ENCODE peak calls at places on chromosomes 12 and 14, in six cellular contexts. F, B, U, G, K and W are unnamed samples.

GRCh38 chr12:111444706-111445310 is 39.1 kb downstream of the SH2B3 start:
- DNase-seq in G (no peak), F (no peak), B (no peak), U (peak; percentile 39), K (no peak), W (no peak)

GRCh38 chr12:84910549-84911241 is 1.9 kb downstream of the SLC6A15 start:
- DNase-seq in K (no peak), B (no peak), U (no peak), F (no peak), G (no peak), W (peak; percentile 49)

GRCh38 chr12:76611533-76611932 is 52.0 kb upstream of the OSBPL8 start:
- DNase-seq in B (no peak), U (no peak), F (peak; percentile 98), G (peak; percentile 87), K (peak; percentile 70), W (peak; percentile 98)

GRCh38 chr12:52210186-52210924 is 18.5 kb upstream of the KRT80 start:
- DNase-seq in U (no peak), B (no peak), G (peak; percentile 44), K (peak; percentile 86), F (peak; percentile 38), W (peak; percentile 78)

GRCh38 chr12:100229036-100229635 is 28.5 kb downstream of the ACTR6 start:
- DNase-seq in B (no peak), K (no peak), G (no peak), F (peak; percentile 6), U (no peak), W (peak; percentile 37)

GRCh38 chr14:102779574-102780315 is 2.5 kb downstream of the TRAF3 start:
- DNase-seq in K (peak; percentile 17), U (no peak), F (no peak), B (no peak), G (no peak), W (no peak)

GRCh38 chr12:52377266-52377665 is 8.2 kb downstream of the KRT84 start:
- DNase-seq in U (no peak), K (no peak), G (no peak), B (no peak), F (no peak), W (no peak)

GRCh38 chr12:123225443-123225842 is 7.5 kb downstream of the MPHOSPH9 start:
- DNase-seq in B (no peak), G (no peak), K (no peak), U (no peak), F (no peak), W (no peak)

GRCh38 chr12:100794441-100795192 is at the start of gene ANO4:
- DNase-seq in B (no peak), G (no peak), F (no peak), K (no peak), U (no peak), W (no peak)

GRCh38 chr12:26488339-26488738 is 293.0 kb downstream of the SSPN start:
- DNase-seq in K (no peak), B (no peak), U (no peak), F (no peak), G (no peak), W (no peak)

GRCh38 chr12:57446292-57446960 is 8.7 kb upstream of the INHBE start:
- DNase-seq in U (no peak), F (no peak), K (no peak), G (no peak), B (no peak), W (no peak)

GRCh38 chr12:4025420-4026358 is 152.5 kb upstream of the PARP11 start:
- DNase-seq in U (no peak), B (no peak), F (no peak), G (no peak), K (no peak), W (no peak)

GRCh38 chr14:32047791-32048190 is 29.3 kb upstream of the ARHGAP5 start:
- DNase-seq in U (no peak), G (no peak), F (no peak), K (no peak), B (no peak), W (peak; percentile 22)

GRCh38 chr12:49251357-49251756 is 13.5 kb upstream of the TUBA1C start:
- DNase-seq in F (no peak), G (no peak), U (no peak), K (no peak), B (no peak), W (no peak)

GRCh38 chr14:96489327-96489726 is 12.9 kb upstream of the PAPOLA start:
- DNase-seq in B (no peak), U (no peak), G (no peak), K (no peak), F (no peak), W (no peak)

GRCh38 chr14:34324363-34324795 is 137.7 kb downstream of the SPTSSA start:
- DNase-seq in G (peak; percentile 14), K (peak; percentile 16), U (no peak), F (no peak), B (peak; percentile 35), W (no peak)

GRCh38 chr14:75190023-75190422 is 13.6 kb upstream of the TMED10 start:
- DNase-seq in U (no peak), G (no peak), B (no peak), K (no peak), F (no peak), W (no peak)

GRCh38 chr12:25819713-25820112 is 138.8 kb upstream of the RASSF8 start:
- DNase-seq in U (no peak), B (no peak), G (no peak), K (no peak), F (no peak), W (no peak)

GRCh38 chr12:88932457-88932856 is 352.2 kb upstream of the KITLG start:
- DNase-seq in G (no peak), B (no peak), F (no peak), K (no peak), U (no peak), W (no peak)

GRCh38 chr12:32163596-32163995 is 56.9 kb downstream of the BICD1 start:
- DNase-seq in U (no peak), F (no peak), K (peak; percentile 7), B (no peak), G (no peak), W (no peak)

GRCh38 chr14:96413526-96413925 is 21.6 kb downstream of the AK7 start:
- DNase-seq in F (no peak), B (no peak), K (no peak), G (no peak), U (no peak), W (no peak)

GRCh38 chr12:47752552-47752951 is 6.1 kb downstream of the RAPGEF3 start:
- DNase-seq in F (peak; percentile 85), U (no peak), G (no peak), K (peak; percentile 80), B (no peak), W (peak; percentile 91)

GRCh38 chr12:111991535-111991934 is 21.4 kb downstream of the TMEM116 start:
- DNase-seq in B (no peak), G (no peak), K (no peak), F (no peak), U (no peak), W (no peak)

GRCh38 chr12:101963703-101964102 is 86.3 kb downstream of the DRAM1 start:
- DNase-seq in F (no peak), K (no peak), B (no peak), U (no peak), G (no peak), W (no peak)

GRCh38 chr12:65496617-65497016 is 218.1 kb downstream of the MSRB3 start:
- DNase-seq in B (no peak), F (no peak), G (no peak), U (no peak), K (no peak), W (no peak)

GRCh38 chr14:101233861-101234587 is 327.3 kb upstream of the DIO3 start:
- DNase-seq in B (no peak), F (no peak), G (no peak), K (no peak), U (no peak), W (no peak)

GRCh38 chr14:69571879-69572633 is 2.6 kb downstream of the CCDC177 start:
- DNase-seq in F (no peak), B (peak; percentile 23), K (peak; percentile 10), U (no peak), G (no peak), W (peak; percentile 51)

GRCh38 chr14:55099741-55100140 is 29.3 kb upstream of the LGALS3 start:
- DNase-seq in K (no peak), F (no peak), U (no peak), B (no peak), G (peak; percentile 71), W (peak; percentile 24)

GRCh38 chr14:69703047-69704046 is 63.6 kb upstream of the SRSF5 start:
- DNase-seq in F (no peak), G (no peak), B (no peak), K (no peak), U (peak; percentile 65), W (no peak)

GRCh38 chr12:89859513-89860220 is 151.0 kb upstream of the ATP2B1 start:
- DNase-seq in F (no peak), U (no peak), G (no peak), B (no peak), K (no peak), W (no peak)